ENCODE peak calls at places on chromosome 14, in four cellular contexts. J is MM.1S, I is SK-N-SH, N is PC-9. Q is an unnamed sample. For H3F3A, the result is how much of the 10 kb centered on the place peaks cover.

GRCh38 chr14:58740584-58740983 is 102.8 kb downstream of the DACT1 start:
- DNase-seq in J (no peak), I (no peak), N (no peak), Q (no peak)

GRCh38 chr14:52949711-52950409 is 990 bp downstream of the FERMT2 start:
- DNase-seq in J (no peak), I (peak), N (no peak), Q (peak)

GRCh38 chr14:95564060-95564459 is 29.2 kb downstream of the GLRX5 start:
- DNase-seq in J (no peak), I (no peak), N (no peak), Q (no peak)

GRCh38 chr14:82533351-82533750 is 999.7 kb upstream of the SEL1L start:
- DNase-seq in N (no peak), I (no peak), J (no peak), Q (no peak)

GRCh38 chr14:35818346-35819115 is 7.6 kb upstream of the BRMS1L start:
- DNase-seq in J (no peak), I (peak), N (peak), Q (peak)

GRCh38 chr14:76181546-76181945 is 29.8 kb downstream of the GPATCH2L start:
- DNase-seq in J (no peak), N (no peak), I (peak), Q (no peak)

GRCh38 chr14:52131640-52132320 is 62.9 kb upstream of the NID2 start:
- DNase-seq in I (peak), J (peak), N (peak), Q (peak)

GRCh38 chr14:89481167-89481566 is 64.1 kb upstream of the FOXN3 start:
- DNase-seq in J (no peak), I (no peak), N (no peak), Q (no peak)

GRCh38 chr14:92532490-92533163 is 19.0 kb downstream of the RIN3 start:
- DNase-seq in I (no peak), J (no peak), N (no peak), Q (no peak)

GRCh38 chr14:89351364-89351957 is 65.6 kb downstream of the FOXN3 start:
- DNase-seq in N (no peak), I (no peak), J (no peak), Q (peak)

GRCh38 chr14:51644215-51644969 is 7.3 kb upstream of the FRMD6 start:
- DNase-seq in I (no peak), J (no peak), N (no peak), Q (no peak)

GRCh38 chr14:64730061-64730440 is 25.8 kb downstream of the PLEKHG3 start:
- DNase-seq in I (no peak), N (no peak), J (no peak), Q (no peak)

GRCh38 chr14:99394602-99395001 is 86.1 kb downstream of the SETD3 start:
- DNase-seq in N (no peak), I (no peak), J (no peak), Q (no peak)

GRCh38 chr14:102610968-102611811 is 18.7 kb downstream of the RCOR1 start:
- DNase-seq in J (no peak), I (no peak), N (no peak), Q (no peak)

GRCh38 chr14:65745396-65746190 is 333.1 kb downstream of the FUT8 start:
- DNase-seq in J (no peak), N (no peak), I (no peak), Q (peak)

GRCh38 chr14:28766505-28767238 is at the start of gene FOXG1:
- DNase-seq in I (peak), J (no peak), N (no peak), Q (peak)

GRCh38 chr14:103512701-103513611 is 9.7 kb downstream of the CKB start:
- DNase-seq in N (no peak), I (no peak), J (no peak), Q (no peak)

GRCh38 chr14:102878174-102878969 is 44.1 kb upstream of the AMN start:
- DNase-seq in I (no peak), J (no peak), N (peak), Q (no peak)

GRCh38 chr14:101956179-101956885 is 8.0 kb upstream of the DYNC1H1 start:
- DNase-seq in I (no peak), N (no peak), J (no peak), Q (no peak)

GRCh38 chr14:89828473-89829200 is 125.9 kb downstream of the EFCAB11 start:
- DNase-seq in J (no peak), I (no peak), N (no peak), Q (no peak)

GRCh38 chr14:96267336-96267735 is 11.3 kb downstream of the BDKRB1 start:
- DNase-seq in J (no peak), I (peak), N (no peak), Q (no peak)

GRCh38 chr14:66601932-66602578 is 94.1 kb downstream of the GPHN start:
- DNase-seq in J (no peak), N (no peak), I (no peak), Q (no peak)

GRCh38 chr14:72594099-72594901 is 299.6 kb downstream of the DPF3 start:
- DNase-seq in J (no peak), I (no peak), N (no peak), Q (no peak)

GRCh38 chr14:66015046-66015780 is 471.0 kb upstream of the CCDC196 start:
- DNase-seq in I (no peak), N (no peak), J (no peak), Q (no peak)

GRCh38 chr14:30129795-30130194 is 202.1 kb upstream of the PRKD1 start:
- DNase-seq in I (no peak), J (no peak), N (no peak), Q (no peak)

GRCh38 chr14:95260537-95261440 is 58.9 kb downstream of the CLMN start:
- DNase-seq in I (no peak), N (no peak), J (no peak), Q (no peak)

GRCh38 chr14:64388533-64389243 is 535 bp downstream of the MTHFD1 start:
- DNase-seq in I (peak), J (no peak), N (no peak), Q (peak)

GRCh38 chr14:71115306-71115705 is 208.0 kb downstream of the PCNX1 start:
- DNase-seq in N (no peak), J (no peak), I (no peak), Q (no peak)

GRCh38 chr14:25622752-25623151 is 572.8 kb upstream of the STXBP6 start:
- DNase-seq in N (no peak), I (no peak), J (no peak), Q (no peak)

GRCh38 chr14:53999061-53999488 is 42.5 kb upstream of the BMP4 start:
- DNase-seq in J (no peak), N (no peak), I (no peak), Q (peak)

GRCh38 chr14:99986416-99986815 is 78.8 kb upstream of the EVL start:
- DNase-seq in J (no peak), I (no peak), N (no peak), Q (no peak)

GRCh38 chr14:76810953-76811400 is 1.7 kb downstream of the ANGEL1 start:
- DNase-seq in J (peak), N (no peak), I (peak), Q (peak)

GRCh38 chr14:100802179-100802578 is 23.7 kb upstream of the MEG3 start:
- DNase-seq in N (no peak), J (no peak), I (no peak), Q (no peak)

GRCh38 chr14:49895480-49895879 is 2.6 kb downstream of the ARF6 start:
- DNase-seq in I (no peak), J (no peak), N (no peak), Q (no peak)

GRCh38 chr14:49897965-49898364 is 5.1 kb downstream of the ARF6 start:
- DNase-seq in J (no peak), N (no peak), I (no peak), Q (no peak)

GRCh38 chr14:49897414-49897813 is 4.5 kb downstream of the ARF6 start:
- DNase-seq in J (no peak), N (no peak), I (no peak), Q (no peak)

GRCh38 chr14:49898485-49898884 is 5.6 kb downstream of the ARF6 start:
- DNase-seq in J (no peak), N (no peak), I (no peak), Q (no peak)

GRCh38 chr14:49896956-49897355 is 4.1 kb downstream of the ARF6 start:
- DNase-seq in I (peak), J (no peak), N (no peak), Q (no peak)
- H3F3A ChIP-seq in I (half or more), J (under half), N (under half), Q (under half)

GRCh38 chr14:55136241-55136640 is 7.2 kb downstream of the LGALS3 start:
- DNase-seq in I (no peak), N (no peak), J (no peak), Q (no peak)
- H3F3A ChIP-seq in I (under half), N (under half), J (under half), Q (under half)

GRCh38 chr14:61710853-61711817 is 15.8 kb downstream of the HIF1A start:
- DNase-seq in N (no peak), J (no peak), I (no peak), Q (no peak)

GRCh38 chr14:61713724-61714437 is 18.6 kb downstream of the HIF1A start:
- DNase-seq in I (no peak), N (no peak), J (no peak), Q (no peak)

GRCh38 chr14:61716956-61717355 is 21.6 kb downstream of the HIF1A start:
- DNase-seq in N (no peak), J (no peak), I (no peak), Q (no peak)

GRCh38 chr14:61718039-61718438 is 22.7 kb downstream of the HIF1A start:
- DNase-seq in I (no peak), N (no peak), J (no peak), Q (peak)

DNA sequence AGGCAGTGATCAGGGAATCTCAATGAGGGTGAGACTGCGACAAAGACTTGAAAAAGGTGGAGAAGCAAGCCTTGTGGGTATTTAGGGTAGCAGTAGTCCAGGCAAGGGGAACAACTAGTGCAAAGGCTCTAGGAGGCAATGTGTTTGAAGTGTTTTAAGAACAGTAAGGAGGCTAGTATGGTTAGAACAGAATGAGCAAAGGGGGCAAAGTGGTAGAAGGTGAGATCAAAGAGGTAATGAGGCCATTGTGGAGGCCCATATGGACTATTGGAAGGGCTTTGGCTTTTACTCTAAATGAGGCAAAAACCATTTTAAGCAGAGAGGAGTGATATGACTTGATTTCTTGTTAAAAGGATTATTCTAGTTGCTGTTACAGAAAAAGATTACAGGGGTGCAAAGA is 16.8 kb downstream of the HIF1A start:
- DNase-seq in J (no peak), N (no peak), I (no peak), Q (no peak)
- H3F3A ChIP-seq in J (under half), N (half or more), I (under half), Q (under half)

GRCh38 chr14:93970967-93971634 is 5.3 kb downstream of the ASB2 start:
- DNase-seq in I (no peak), N (no peak), J (peak), Q (no peak)
- H3F3A ChIP-seq in I (under half), N (under half), J (under half), Q (under half)

GRCh38 chr14:22482085-22482694 is 106.8 kb downstream of the DAD1 start:
- DNase-seq in N (no peak), I (no peak), J (no peak), Q (no peak)
- H3F3A ChIP-seq in N (under half), I (under half), J (under half), Q (under half)

GRCh38 chr14:105480165-105480564 is 5.5 kb downstream of the CRIP2 start:
- DNase-seq in I (no peak), N (no peak), J (no peak), Q (no peak)

GRCh38 chr14:105479438-105480164 is 5.0 kb downstream of the CRIP2 start:
- DNase-seq in J (no peak), I (no peak), N (no peak), Q (no peak)

GRCh38 chr14:105477659-105478623 is 3.3 kb downstream of the CRIP2 start:
- DNase-seq in J (no peak), N (no peak), I (no peak), Q (peak)

GRCh38 chr14:105476937-105477658 is 2.5 kb downstream of the CRIP2 start:
- DNase-seq in I (peak), N (no peak), J (no peak), Q (no peak)

DNA sequence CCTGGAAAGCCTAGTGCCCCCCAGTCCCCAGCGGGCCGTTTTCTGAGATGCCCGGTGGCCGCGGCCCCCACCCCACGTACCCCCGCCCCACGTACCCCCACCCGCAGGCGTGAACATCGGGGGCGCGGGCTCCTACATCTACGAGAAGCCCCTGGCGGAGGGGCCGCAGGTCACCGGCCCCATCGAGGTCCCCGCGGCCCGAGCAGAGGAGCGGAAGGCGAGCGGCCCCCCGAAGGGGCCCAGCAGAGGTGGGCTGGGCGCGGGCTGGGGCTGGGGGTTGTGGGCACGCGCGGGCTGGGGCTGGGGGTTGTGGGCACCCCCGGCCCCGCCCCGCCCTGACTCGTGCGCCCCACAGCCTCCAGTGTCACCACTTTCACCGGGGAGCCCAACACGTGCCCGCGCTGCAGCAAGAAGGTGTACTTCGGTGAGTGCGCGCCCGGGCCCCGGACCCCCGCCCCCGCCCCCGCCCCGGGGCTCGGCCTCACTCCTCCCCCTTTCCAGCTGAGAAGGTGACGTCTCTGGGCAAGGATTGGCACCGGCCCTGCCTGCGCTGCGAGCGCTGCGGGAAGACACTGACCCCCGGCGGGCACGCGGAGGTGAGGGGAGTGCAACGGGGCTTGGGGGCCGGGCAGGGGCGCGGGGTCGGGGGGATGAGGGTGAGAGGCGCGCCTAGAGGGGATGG is 4.1 kb downstream of the CRIP2 start:
- DNase-seq in J (no peak), N (no peak), I (no peak), Q (peak)
- H3F3A ChIP-seq in J (under half), N (under half), I (under half), Q (under half)

DNA sequence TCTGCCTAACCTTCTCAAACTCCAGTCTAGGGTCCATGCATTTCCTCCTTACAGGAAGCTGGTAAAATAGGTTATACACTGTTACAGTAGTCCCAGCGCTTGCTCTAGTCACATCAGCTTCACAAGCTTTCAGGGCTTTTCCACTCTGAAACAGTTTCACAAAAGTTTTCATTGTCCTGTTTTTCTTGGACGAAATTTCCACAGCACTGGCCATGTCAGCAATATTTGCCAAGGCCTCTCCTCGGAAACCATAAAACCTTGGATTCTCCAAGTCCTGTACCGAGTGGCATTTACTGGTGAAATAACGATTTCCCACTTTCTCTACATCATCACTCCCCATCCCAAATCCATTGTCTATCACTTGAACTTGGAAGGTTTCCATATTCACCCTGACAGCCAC is 2.1 kb downstream of the MLH3 start:
- DNase-seq in J (no peak), N (no peak), I (no peak), Q (no peak)
- H3F3A ChIP-seq in J (under half), N (under half), I (under half), Q (under half)